ENCODE peak calls at places on chromosomes 7 and 10, in five cellular contexts. X is H1, E is A549, B is K562, R is HepG2. A is an unnamed sample.

GRCh38 chr10:97174937-97175336 is 10.8 kb downstream of the SLIT1 start:
- DNase-seq in X (no peak), E (no peak), B (no peak), R (no peak), A (no peak)

GRCh38 chr10:79077488-79078173 is 8.9 kb downstream of the ZMIZ1 start:
- DNase-seq in X (no peak), E (no peak), B (no peak), R (no peak), A (no peak)

GRCh38 chr7:39979406-39980073 is 29.5 kb downstream of the CDK13 start:
- DNase-seq in X (no peak), E (no peak), B (no peak), R (no peak), A (no peak)

GRCh38 chr7:157302314-157302711 is 34.5 kb upstream of the DNAJB6 start:
- DNase-seq in X (no peak), E (peak), B (peak), R (no peak), A (no peak)

GRCh38 chr7:21942955-21943354 is 2.7 kb downstream of the CDCA7L start:
- DNase-seq in X (no peak), E (no peak), B (no peak), R (no peak), A (no peak)

GRCh38 chr10:56547163-56547562 is 186.1 kb upstream of the ZWINT start:
- DNase-seq in X (no peak), E (no peak), B (no peak), R (no peak), A (no peak)

GRCh38 chr7:7662527-7662926 is 22.0 kb downstream of the UMAD1 start:
- DNase-seq in X (no peak), E (peak), B (no peak), R (no peak), A (no peak)

GRCh38 chr7:43454936-43455518 is 127.9 kb upstream of the STK17A start:
- DNase-seq in X (no peak), E (peak), B (peak), R (peak), A (peak)

GRCh38 chr7:139647812-139648616 is 124.5 kb downstream of the CLEC2L start:
- DNase-seq in X (no peak), E (no peak), B (no peak), R (no peak), A (peak)

GRCh38 chr7:48083114-48083830 is 5.8 kb upstream of the UPP1 start:
- DNase-seq in X (no peak), E (no peak), B (no peak), R (no peak), A (no peak)

GRCh38 chr10:64503429-64503828 is 982.2 kb downstream of the REEP3 start:
- DNase-seq in X (no peak), E (no peak), B (no peak), R (no peak), A (peak)
- TF ChIP-seq JUN in X (no peak), E (no peak), B (no peak), R (no peak), A (no peak)

DNA sequence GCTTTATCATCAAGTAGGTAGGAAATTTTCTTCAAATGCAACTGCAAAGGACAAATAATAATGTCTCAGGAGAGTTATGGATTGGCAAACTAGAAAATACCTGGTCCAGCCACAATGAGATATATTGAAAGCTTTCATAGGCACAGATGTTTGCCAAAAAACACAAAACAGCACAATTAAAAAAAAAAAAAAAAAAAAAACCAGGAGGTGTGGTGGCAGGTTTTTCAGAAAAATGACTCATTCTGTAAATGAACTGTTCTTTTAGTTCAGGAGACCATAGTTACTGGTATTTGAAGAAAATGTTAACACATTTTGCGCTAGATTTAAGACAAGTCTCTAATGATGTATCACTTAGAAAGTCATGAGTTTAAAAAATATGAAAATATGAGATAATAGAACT is 55.0 kb upstream of the JCAD start:
- DNase-seq in X (no peak), E (no peak), B (no peak), R (no peak), A (peak)
- H3K4me3 ChIP-seq in X (no peak), E (no peak), B (no peak), R (no peak), A (no peak)

GRCh38 chr7:92412745-92413144 is 34.5 kb upstream of the GATAD1 start:
- DNase-seq in X (no peak), E (no peak), B (no peak), R (no peak), A (no peak)
- TF ChIP-seq CTCF in X (no peak), E (no peak), B (no peak), R (no peak), A (no peak)

GRCh38 chr10:69506834-69507643 is 55.8 kb downstream of the TSPAN15 start:
- DNase-seq in X (no peak), E (peak), B (peak), R (no peak), A (peak)
- TF ChIP-seq JUN in X (no peak), E (no peak), B (no peak), R (no peak), A (no peak)